ENCODE peak calls at places on chromosomes 4 and X, in eight cellular contexts. D is body of pancreas, A is HAP-1, Y is Caco-2, T is IMR-90, O is OCI-LY7, F is gastrocnemius medialis, X is HCT116. V is an unnamed sample.
A peak's percentile ranks its signal among the peaks of the same experiment; 100 is the strongest.

GRCh38 chrX:18119856-18120255 is 100.8 kb downstream of the BEND2 start:
- DNase-seq in D (peak; percentile 2), A (no peak), Y (no peak), T (no peak), O (no peak), F (no peak), X (no peak), V (no peak)

GRCh38 chr4:35934370-35934981 is 309.8 kb downstream of the ARAP2 start:
- DNase-seq in D (no peak), A (no peak), Y (no peak), T (peak; percentile 1), O (peak; percentile 32), F (no peak), X (peak; percentile 12), V (no peak)

GRCh38 chr4:139595989-139596679 is 40.1 kb upstream of the SETD7 start:
- DNase-seq in D (no peak), A (no peak), Y (no peak), T (peak; percentile 56), O (no peak), F (peak; percentile 76), X (no peak), V (no peak)

GRCh38 chrX:139889760-139890159 is 43.1 kb downstream of the ATP11C start:
- DNase-seq in D (no peak), A (no peak), Y (no peak), T (peak; percentile 31), O (no peak), F (no peak), X (no peak), V (no peak)

GRCh38 chrX:129665916-129666644 is 11.3 kb upstream of the APLN start:
- DNase-seq in D (no peak), A (no peak), Y (peak; percentile 48), T (peak; percentile 75), O (no peak), F (no peak), X (peak; percentile 26), V (no peak)

GRCh38 chr4:78129383-78130108 is 72.4 kb downstream of the FRAS1 start:
- DNase-seq in D (no peak), A (no peak), Y (no peak), T (no peak), O (no peak), F (no peak), X (no peak), V (no peak)

GRCh38 chrX:149962859-149963757 is 24.8 kb upstream of the EOLA2 start:
- DNase-seq in D (peak; percentile 69), A (peak; percentile 63), Y (peak; percentile 38), T (peak; percentile 69), O (peak; percentile 39), F (peak; percentile 37), X (peak; percentile 45), V (no peak)

GRCh38 chr4:26779674-26780073 is 81.0 kb upstream of the STIM2 start:
- DNase-seq in D (no peak), A (no peak), Y (no peak), T (peak; percentile 48), O (no peak), F (no peak), X (peak; percentile 12), V (no peak)

GRCh38 chrX:10049246-10049645 is 82.1 kb downstream of the CLDN34 start:
- DNase-seq in D (no peak), A (no peak), Y (no peak), T (peak; percentile 4), O (no peak), F (no peak), X (no peak), V (no peak)

DNA sequence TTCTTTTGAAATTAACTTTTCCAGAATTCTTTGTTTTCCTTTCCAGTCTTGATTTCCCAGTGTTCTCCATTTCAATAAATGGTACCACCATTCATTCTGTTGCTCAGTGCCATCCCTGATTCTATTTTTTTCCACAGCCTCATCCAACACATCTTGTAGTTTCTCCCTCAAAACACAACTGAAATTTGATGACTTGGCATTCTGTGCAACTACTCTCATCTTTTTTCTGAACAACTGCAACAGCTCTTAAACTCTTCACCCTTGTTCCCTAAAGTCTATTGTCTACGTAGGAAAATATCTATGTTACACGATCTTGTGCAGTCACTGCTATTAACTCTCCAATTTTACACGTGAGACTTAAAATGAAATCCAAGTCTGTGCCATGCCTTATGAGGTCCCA is 40.5 kb downstream of the MAP9 start:
- DNase-seq in D (no peak), A (no peak), Y (no peak), T (no peak), O (no peak), F (no peak), X (no peak), V (no peak)
- H3K9me3 ChIP-seq in D (no peaks in the 10 kb centered on the region), A (no peaks in the 10 kb centered on the region), Y (peaks cover 27% of the 10 kb centered on the region), T (no peaks in the 10 kb centered on the region), O (no peaks in the 10 kb centered on the region), F (no peaks in the 10 kb centered on the region), X (no peaks in the 10 kb centered on the region), V (no peaks in the 10 kb centered on the region)

GRCh38 chr4:39712819-39713607 is 15.1 kb downstream of the UBE2K start:
- DNase-seq in D (no peak), A (no peak), Y (no peak), T (no peak), O (no peak), F (no peak), X (no peak), V (no peak)
- H3K4me3 ChIP-seq in D (no peak overlapping the region), A (no peak overlapping the region), Y (no peak overlapping the region), T (no peak overlapping the region), O (no peak overlapping the region), F (no peak overlapping the region), X (no peak overlapping the region), V (no peak overlapping the region)

GRCh38 chr4:7204656-7205387 is 12.5 kb downstream of the SORCS2 start:
- DNase-seq in D (no peak), A (no peak), Y (no peak), T (no peak), O (no peak), F (no peak), X (no peak), V (no peak)
- H3K4me1 ChIP-seq in D (no peaks in the 10 kb centered on the region), A (peaks cover 14% of the 10 kb centered on the region), Y (no peaks in the 10 kb centered on the region), T (peaks cover 20% of the 10 kb centered on the region), O (no peaks in the 10 kb centered on the region), F (peaks cover 18% of the 10 kb centered on the region), X (peaks cover 33% of the 10 kb centered on the region), V (peaks cover 3% of the 10 kb centered on the region)

DNA sequence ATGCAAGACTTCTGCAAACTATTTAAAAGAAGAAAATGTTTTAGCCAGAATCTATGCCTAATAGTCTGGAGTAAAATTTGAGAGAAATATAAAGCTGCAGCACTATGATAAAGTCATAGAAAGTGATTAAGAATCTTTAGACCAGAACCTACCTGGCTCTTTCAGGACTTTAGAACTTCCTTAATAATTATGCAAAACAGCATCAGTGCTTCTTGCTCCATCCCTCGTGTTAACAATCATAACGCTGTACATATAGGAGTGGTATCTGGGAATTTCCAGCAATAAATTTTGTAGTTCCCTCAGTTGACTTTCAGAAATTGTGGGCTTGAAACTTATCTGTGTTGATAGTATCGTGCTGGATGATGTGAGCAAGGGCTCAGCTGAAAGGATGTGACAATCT is 102.1 kb upstream of the RASGEF1B start:
- DNase-seq in D (no peak), A (no peak), Y (no peak), T (no peak), O (no peak), F (no peak), X (no peak), V (no peak)
- H3K9me3 ChIP-seq in D (no peaks in the 10 kb centered on the region), A (no peaks in the 10 kb centered on the region), Y (no peaks in the 10 kb centered on the region), T (no peaks in the 10 kb centered on the region), O (no peaks in the 10 kb centered on the region), F (no peaks in the 10 kb centered on the region), X (no peaks in the 10 kb centered on the region), V (no peaks in the 10 kb centered on the region)

DNA sequence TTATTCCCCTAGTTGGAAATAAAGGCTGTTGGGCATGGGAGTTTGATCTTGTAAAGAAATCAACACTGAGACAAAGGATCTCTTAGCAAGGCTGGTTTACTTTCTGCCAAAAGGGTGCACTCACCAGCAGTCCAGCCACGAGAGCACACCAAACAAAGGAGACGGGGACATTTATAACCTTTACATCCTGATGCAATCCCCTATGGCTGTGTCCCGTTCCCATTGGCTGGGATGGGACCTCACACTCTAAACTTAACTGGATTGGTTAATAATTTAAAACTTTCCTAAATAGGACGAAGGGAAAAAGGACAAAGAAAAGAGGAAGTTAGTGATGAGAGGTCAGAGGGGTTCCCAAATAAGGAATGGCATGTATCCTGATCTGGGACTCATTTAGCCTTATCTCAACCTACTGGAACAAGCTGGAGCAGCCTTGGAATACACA is 17.9 kb downstream of the METAP1 start:
- DNase-seq in D (no peak), A (no peak), Y (peak; percentile 68), T (peak; percentile 4), O (no peak), F (no peak), X (no peak), V (no peak)
- H3K4me3 ChIP-seq in D (no peak overlapping the region), A (no peak overlapping the region), Y (no peak overlapping the region), T (no peak overlapping the region), O (no peak overlapping the region), F (no peak overlapping the region), X (no peak overlapping the region), V (no peak overlapping the region)

DNA sequence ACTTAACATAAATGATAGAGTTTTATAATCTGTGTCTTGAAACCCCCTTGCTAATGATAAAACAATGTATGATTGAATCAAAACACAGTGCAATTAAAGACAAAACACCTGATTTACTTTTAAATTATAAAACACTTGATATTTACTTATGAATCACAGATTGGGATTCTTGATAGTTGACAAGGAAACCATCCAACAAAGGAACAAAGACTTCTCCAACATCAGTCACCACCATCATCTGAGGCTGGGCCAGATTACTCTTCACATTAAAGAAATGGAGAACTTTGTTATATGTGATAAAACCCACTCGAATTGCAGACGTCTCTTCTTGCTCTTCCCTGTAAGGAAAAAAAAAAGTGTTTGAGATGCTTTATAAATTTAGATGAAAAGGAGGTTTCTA is 67.4 kb downstream of the METTL14 start:
- DNase-seq in D (no peak), A (no peak), Y (no peak), T (no peak), O (no peak), F (no peak), X (no peak), V (no peak)
- H3K4me1 ChIP-seq in D (peaks cover 33% of the 10 kb centered on the region), A (peaks cover 11% of the 10 kb centered on the region), Y (peaks cover 3% of the 10 kb centered on the region), T (peaks cover 17% of the 10 kb centered on the region), O (peaks cover 40% of the 10 kb centered on the region), F (peaks cover 75% of the 10 kb centered on the region), X (no peaks in the 10 kb centered on the region), V (no peaks in the 10 kb centered on the region)

V was measured in iPS DF 6.9.